ENCODE peak calls at places on chromosomes 2 and 18, in six cellular contexts. One of them, this sample, is unnamed.

GRCh38 chr2:223306371-223306770 is 254.4 kb downstream of the KCNE4 start:
- DNase-seq in prostate gland: no peak
- DNase-seq in choroid plexus epithelial cell: peak
- DNase-seq in globus pallidus: no peak
- DNase-seq in left lobe of liver: no peak
- DNase-seq in D341Med: peak
- DNase-seq in this sample: no peak

GRCh38 chr2:56583796-56584313 is 400.1 kb downstream of the CCDC85A start:
- DNase-seq in prostate gland: no peak
- DNase-seq in left lobe of liver: no peak
- DNase-seq in globus pallidus: no peak
- DNase-seq in D341Med: no peak
- DNase-seq in choroid plexus epithelial cell: no peak
- DNase-seq in this sample: no peak

GRCh38 chr18:10086458-10086857 is 172.6 kb downstream of the VAPA start:
- DNase-seq in choroid plexus epithelial cell: no peak
- DNase-seq in D341Med: no peak
- DNase-seq in prostate gland: no peak
- DNase-seq in left lobe of liver: no peak
- DNase-seq in globus pallidus: no peak
- DNase-seq in this sample: no peak

GRCh38 chr2:21025690-21026478 is 18.0 kb downstream of the APOB start:
- DNase-seq in left lobe of liver: no peak
- DNase-seq in prostate gland: no peak
- DNase-seq in D341Med: no peak
- DNase-seq in globus pallidus: no peak
- DNase-seq in choroid plexus epithelial cell: no peak
- DNase-seq in this sample: no peak

GRCh38 chr2:110828330-110828729 is 96.0 kb downstream of the ACOXL start:
- DNase-seq in left lobe of liver: no peak
- DNase-seq in choroid plexus epithelial cell: no peak
- DNase-seq in D341Med: no peak
- DNase-seq in prostate gland: no peak
- DNase-seq in globus pallidus: no peak
- DNase-seq in this sample: no peak

GRCh38 chr18:35969676-35970075 is 2.8 kb upstream of the RMP24 start:
- DNase-seq in prostate gland: no peak
- DNase-seq in globus pallidus: no peak
- DNase-seq in choroid plexus epithelial cell: no peak
- DNase-seq in left lobe of liver: no peak
- DNase-seq in D341Med: no peak
- DNase-seq in this sample: no peak

GRCh38 chr2:10208736-10209135 is 86.2 kb downstream of the RRM2 start:
- DNase-seq in choroid plexus epithelial cell: no peak
- DNase-seq in D341Med: no peak
- DNase-seq in left lobe of liver: no peak
- DNase-seq in prostate gland: no peak
- DNase-seq in globus pallidus: no peak
- DNase-seq in this sample: no peak

GRCh38 chr2:32678825-32679224 is 51.0 kb downstream of the TTC27 start:
- DNase-seq in left lobe of liver: no peak
- DNase-seq in D341Med: no peak
- DNase-seq in choroid plexus epithelial cell: peak
- DNase-seq in globus pallidus: no peak
- DNase-seq in prostate gland: no peak
- DNase-seq in this sample: no peak

GRCh38 chr2:10529611-10530010 is 81.5 kb upstream of the ODC1 start:
- DNase-seq in prostate gland: no peak
- DNase-seq in globus pallidus: no peak
- DNase-seq in choroid plexus epithelial cell: no peak
- DNase-seq in left lobe of liver: no peak
- DNase-seq in D341Med: no peak
- DNase-seq in this sample: no peak

This sample was measured in NCI-H524 treated with DMSO at 0.1 percent for 48 hours.